ENCODE peak calls at places on chromosomes 2 and 18, in ten cellular contexts. One of them, this sample, is unnamed.

GRCh38 chr2:101627284-101628049 is 70.0 kb upstream of the MAP4K4 start:
- DNase-seq in activated naive CD4-positive, alpha-beta T cell treated with anti-CD3 and anti-CD28 coated beads for 36 hours: no peak
- DNase-seq in activated CD8-positive, alpha-beta memory T cell treated with anti-CD3 and anti-CD28 coated beads, Interleukin-2, amount 50 U/mL, for 48 hours: no peak
- DNase-seq in fibroblast of the aortic adventitia: no peak
- DNase-seq in thyroid gland: no peak
- DNase-seq in fibroblast of lung: no peak
- DNase-seq in lower lobe of right lung: no peak
- DNase-seq in choroid plexus epithelial cell: no peak
- DNase-seq in AG08395: no peak
- DNase-seq in cardiac fibroblast: no peak
- DNase-seq in this sample: no peak

GRCh38 chr2:128028668-128029054 is 802 bp upstream of the SAP130 start:
- DNase-seq in choroid plexus epithelial cell: peak
- DNase-seq in fibroblast of lung: no peak
- DNase-seq in thyroid gland: no peak
- DNase-seq in fibroblast of the aortic adventitia: no peak
- DNase-seq in cardiac fibroblast: no peak
- DNase-seq in activated CD8-positive, alpha-beta memory T cell treated with anti-CD3 and anti-CD28 coated beads, Interleukin-2, amount 50 U/mL, for 48 hours: no peak
- DNase-seq in AG08395: no peak
- DNase-seq in activated naive CD4-positive, alpha-beta T cell treated with anti-CD3 and anti-CD28 coated beads for 36 hours: no peak
- DNase-seq in lower lobe of right lung: no peak
- DNase-seq in this sample: no peak

GRCh38 chr2:105919191-105919811 is 174.6 kb downstream of the NCK2 start:
- DNase-seq in lower lobe of right lung: no peak
- DNase-seq in thyroid gland: no peak
- DNase-seq in fibroblast of lung: no peak
- DNase-seq in activated CD8-positive, alpha-beta memory T cell treated with anti-CD3 and anti-CD28 coated beads, Interleukin-2, amount 50 U/mL, for 48 hours: peak
- DNase-seq in AG08395: no peak
- DNase-seq in choroid plexus epithelial cell: no peak
- DNase-seq in activated naive CD4-positive, alpha-beta T cell treated with anti-CD3 and anti-CD28 coated beads for 36 hours: no peak
- DNase-seq in cardiac fibroblast: peak
- DNase-seq in fibroblast of the aortic adventitia: no peak
- DNase-seq in this sample: no peak

GRCh38 chr2:22291074-22291473 is 1093.9 kb upstream of the KLHL29 start:
- DNase-seq in choroid plexus epithelial cell: no peak
- DNase-seq in thyroid gland: no peak
- DNase-seq in lower lobe of right lung: no peak
- DNase-seq in cardiac fibroblast: no peak
- DNase-seq in AG08395: no peak
- DNase-seq in fibroblast of the aortic adventitia: no peak
- DNase-seq in activated naive CD4-positive, alpha-beta T cell treated with anti-CD3 and anti-CD28 coated beads for 36 hours: no peak
- DNase-seq in activated CD8-positive, alpha-beta memory T cell treated with anti-CD3 and anti-CD28 coated beads, Interleukin-2, amount 50 U/mL, for 48 hours: no peak
- DNase-seq in fibroblast of lung: no peak
- DNase-seq in this sample: no peak

GRCh38 chr18:46423226-46423805 is 233.7 kb downstream of the LOXHD1 start:
- DNase-seq in AG08395: no peak
- DNase-seq in cardiac fibroblast: no peak
- DNase-seq in choroid plexus epithelial cell: no peak
- DNase-seq in activated naive CD4-positive, alpha-beta T cell treated with anti-CD3 and anti-CD28 coated beads for 36 hours: no peak
- DNase-seq in lower lobe of right lung: no peak
- DNase-seq in fibroblast of lung: no peak
- DNase-seq in activated CD8-positive, alpha-beta memory T cell treated with anti-CD3 and anti-CD28 coated beads, Interleukin-2, amount 50 U/mL, for 48 hours: peak
- DNase-seq in thyroid gland: no peak
- DNase-seq in fibroblast of the aortic adventitia: no peak
- DNase-seq in this sample: no peak

GRCh38 chr2:76448956-76449355 is 738.2 kb upstream of the GCFC2 start:
- DNase-seq in fibroblast of the aortic adventitia: no peak
- DNase-seq in thyroid gland: no peak
- DNase-seq in AG08395: no peak
- DNase-seq in fibroblast of lung: no peak
- DNase-seq in activated CD8-positive, alpha-beta memory T cell treated with anti-CD3 and anti-CD28 coated beads, Interleukin-2, amount 50 U/mL, for 48 hours: no peak
- DNase-seq in activated naive CD4-positive, alpha-beta T cell treated with anti-CD3 and anti-CD28 coated beads for 36 hours: no peak
- DNase-seq in choroid plexus epithelial cell: no peak
- DNase-seq in cardiac fibroblast: no peak
- DNase-seq in lower lobe of right lung: no peak
- DNase-seq in this sample: no peak

GRCh38 chr2:15920696-15921095 is 19.7 kb upstream of the MYCN start:
- DNase-seq in lower lobe of right lung: no peak
- DNase-seq in activated naive CD4-positive, alpha-beta T cell treated with anti-CD3 and anti-CD28 coated beads for 36 hours: no peak
- DNase-seq in activated CD8-positive, alpha-beta memory T cell treated with anti-CD3 and anti-CD28 coated beads, Interleukin-2, amount 50 U/mL, for 48 hours: no peak
- DNase-seq in choroid plexus epithelial cell: no peak
- DNase-seq in fibroblast of the aortic adventitia: no peak
- DNase-seq in cardiac fibroblast: no peak
- DNase-seq in thyroid gland: no peak
- DNase-seq in fibroblast of lung: no peak
- DNase-seq in AG08395: no peak
- DNase-seq in this sample: no peak

GRCh38 chr2:109422758-109423500 is 190.8 kb downstream of the SEPTIN10 start:
- DNase-seq in thyroid gland: peak
- DNase-seq in choroid plexus epithelial cell: no peak
- DNase-seq in activated CD8-positive, alpha-beta memory T cell treated with anti-CD3 and anti-CD28 coated beads, Interleukin-2, amount 50 U/mL, for 48 hours: no peak
- DNase-seq in lower lobe of right lung: peak
- DNase-seq in fibroblast of the aortic adventitia: no peak
- DNase-seq in cardiac fibroblast: no peak
- DNase-seq in fibroblast of lung: no peak
- DNase-seq in activated naive CD4-positive, alpha-beta T cell treated with anti-CD3 and anti-CD28 coated beads for 36 hours: no peak
- DNase-seq in AG08395: no peak
- DNase-seq in this sample: no peak

GRCh38 chr18:68714356-68714706 is 577 bp downstream of the TMX3 start:
- DNase-seq in choroid plexus epithelial cell: peak
- DNase-seq in fibroblast of the aortic adventitia: no peak
- DNase-seq in lower lobe of right lung: peak
- DNase-seq in cardiac fibroblast: peak
- DNase-seq in activated CD8-positive, alpha-beta memory T cell treated with anti-CD3 and anti-CD28 coated beads, Interleukin-2, amount 50 U/mL, for 48 hours: no peak
- DNase-seq in fibroblast of lung: peak
- DNase-seq in thyroid gland: peak
- DNase-seq in AG08395: peak
- DNase-seq in activated naive CD4-positive, alpha-beta T cell treated with anti-CD3 and anti-CD28 coated beads for 36 hours: peak
- DNase-seq in this sample: no peak

GRCh38 chr2:217820904-217821303 is 181.9 kb downstream of the TNS1 start:
- DNase-seq in activated CD8-positive, alpha-beta memory T cell treated with anti-CD3 and anti-CD28 coated beads, Interleukin-2, amount 50 U/mL, for 48 hours: no peak
- DNase-seq in choroid plexus epithelial cell: no peak
- DNase-seq in lower lobe of right lung: no peak
- DNase-seq in thyroid gland: no peak
- DNase-seq in activated naive CD4-positive, alpha-beta T cell treated with anti-CD3 and anti-CD28 coated beads for 36 hours: no peak
- DNase-seq in cardiac fibroblast: no peak
- DNase-seq in AG08395: no peak
- DNase-seq in fibroblast of lung: no peak
- DNase-seq in fibroblast of the aortic adventitia: no peak
- DNase-seq in this sample: no peak

GRCh38 chr18:78976697-78977626 is 2.7 kb upstream of the SALL3 start:
- DNase-seq in choroid plexus epithelial cell: no peak
- DNase-seq in fibroblast of lung: no peak
- DNase-seq in cardiac fibroblast: no peak
- DNase-seq in activated CD8-positive, alpha-beta memory T cell treated with anti-CD3 and anti-CD28 coated beads, Interleukin-2, amount 50 U/mL, for 48 hours: no peak
- DNase-seq in fibroblast of the aortic adventitia: no peak
- DNase-seq in AG08395: no peak
- DNase-seq in activated naive CD4-positive, alpha-beta T cell treated with anti-CD3 and anti-CD28 coated beads for 36 hours: no peak
- DNase-seq in lower lobe of right lung: no peak
- DNase-seq in thyroid gland: no peak
- DNase-seq in this sample: no peak